ENCODE peak calls at places on chromosomes 4 and X, in four cellular contexts. T is upper lobe of left lung, H is transverse colon, Y is right lobe of liver. O is an unnamed sample. For H3K9me3, the result is how much of the 10 kb centered on the place peaks cover.

GRCh38 chrX:64394874-64395567 is at the start of gene MTMR8:
- DNase-seq in T (peak), H (peak), Y (peak), O (peak)

GRCh38 chrX:49079489-49080428 is at the start of gene WDR45:
- DNase-seq in Y (peak), H (peak), T (peak), O (peak)

GRCh38 chr4:55510685-55511084 is 36.0 kb downstream of the CLOCK start:
- DNase-seq in Y (no peak), H (no peak), T (no peak), O (no peak)

GRCh38 chr4:10108818-10109783 is 7.5 kb downstream of the WDR1 start:
- DNase-seq in H (peak), Y (no peak), T (no peak), O (no peak)

GRCh38 chr4:6071959-6072720 is 53.9 kb upstream of the C4orf50 start:
- DNase-seq in H (no peak), T (no peak), Y (peak), O (no peak)

GRCh38 chr4:67542076-67542475 is 3.2 kb downstream of the CENPC start:
- DNase-seq in Y (no peak), H (no peak), T (no peak), O (no peak)

GRCh38 chr4:88827442-88827841 is 129.8 kb upstream of the NAP1L5 start:
- DNase-seq in T (no peak), Y (no peak), H (no peak), O (no peak)

GRCh38 chrX:10360121-10360520 is 203.3 kb downstream of the CLCN4 start:
- DNase-seq in T (no peak), Y (no peak), H (no peak), O (no peak)

GRCh38 chr4:182219400-182219799 is 23.8 kb upstream of the TENM3 start:
- DNase-seq in T (no peak), Y (no peak), H (no peak), O (no peak)

GRCh38 chrX:108312938-108313337 is 125.3 kb downstream of the COL4A6 start:
- DNase-seq in Y (no peak), T (no peak), H (no peak), O (no peak)

GRCh38 chr4:153577053-153577452 is 107.0 kb upstream of the TLR2 start:
- DNase-seq in T (no peak), Y (no peak), H (peak), O (no peak)

GRCh38 chr4:73653695-73654106 is 33.5 kb upstream of the RASSF6 start:
- DNase-seq in T (no peak), H (peak), Y (peak), O (no peak)

GRCh38 chrX:119693032-119693995 is at the start of gene SEPTIN6:
- DNase-seq in T (peak), H (peak), Y (peak), O (peak)

GRCh38 chr4:19532120-19532848 is 719.4 kb upstream of the SLIT2 start:
- DNase-seq in T (no peak), H (no peak), Y (no peak), O (no peak)

GRCh38 chrX:130672214-130672613 is 230.8 kb downstream of the ENOX2 start:
- DNase-seq in T (peak), H (no peak), Y (no peak), O (no peak)

GRCh38 chrX:136766785-136767103 is 14.0 kb downstream of the ARHGEF6 start:
- DNase-seq in Y (no peak), T (no peak), H (no peak), O (no peak)

GRCh38 chrX:136768469-136769084 is 12.2 kb downstream of the ARHGEF6 start:
- DNase-seq in T (no peak), H (peak), Y (no peak), O (no peak)

GRCh38 chrX:136764206-136764605 is 16.5 kb downstream of the ARHGEF6 start:
- DNase-seq in T (no peak), H (no peak), Y (no peak), O (no peak)

GRCh38 chrX:136765957-136766356 is 14.8 kb downstream of the ARHGEF6 start:
- DNase-seq in T (no peak), Y (no peak), H (no peak), O (no peak)

DNA sequence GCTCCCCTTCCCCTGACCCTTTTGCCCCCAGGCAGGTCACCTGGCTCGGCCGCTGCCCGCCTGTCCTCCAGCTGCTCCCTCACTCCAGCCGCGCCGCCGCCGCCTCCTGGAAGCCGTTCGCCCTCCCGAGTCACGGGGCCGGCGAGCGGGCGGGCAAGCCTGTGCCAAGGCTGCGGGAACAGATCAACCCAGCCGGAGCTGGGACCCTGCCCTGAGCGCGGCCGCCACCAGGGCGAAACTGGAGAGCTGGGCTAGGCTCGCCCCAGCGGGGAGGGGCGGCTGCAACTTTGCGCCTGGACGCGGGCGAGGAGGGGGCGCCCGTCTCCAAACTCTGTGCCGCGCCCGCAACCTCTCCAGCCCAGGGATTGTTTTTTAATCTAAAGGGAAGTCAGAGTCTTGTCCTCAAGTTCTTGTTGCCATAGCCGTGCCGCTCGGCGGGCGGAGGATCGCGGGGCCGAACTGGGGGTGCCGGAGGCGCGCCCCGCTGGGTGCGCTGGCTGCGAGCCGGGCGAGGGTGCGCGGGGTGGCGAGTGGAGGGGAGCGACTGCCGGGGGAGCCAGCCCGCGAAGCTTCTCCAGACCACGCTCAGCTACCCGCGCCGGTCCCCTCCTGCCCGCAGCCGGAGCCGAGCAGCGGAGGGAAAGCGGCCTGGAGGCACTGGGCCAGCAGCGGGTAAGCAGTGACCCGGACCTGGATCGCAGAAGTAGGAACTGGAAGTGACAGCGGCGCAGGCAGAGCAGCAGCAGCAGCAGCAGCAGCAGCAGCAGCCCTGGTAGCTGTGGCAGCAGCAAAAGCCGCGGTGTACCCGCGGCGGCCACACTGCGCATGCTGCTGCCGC is 13.4 kb downstream of the ARHGEF6 start:
- DNase-seq in T (peak), Y (peak), H (peak), O (no peak)
- TF ChIP-seq POLR2A in T (no peak), Y (no peak), H (no peak), O (peak)

DNA sequence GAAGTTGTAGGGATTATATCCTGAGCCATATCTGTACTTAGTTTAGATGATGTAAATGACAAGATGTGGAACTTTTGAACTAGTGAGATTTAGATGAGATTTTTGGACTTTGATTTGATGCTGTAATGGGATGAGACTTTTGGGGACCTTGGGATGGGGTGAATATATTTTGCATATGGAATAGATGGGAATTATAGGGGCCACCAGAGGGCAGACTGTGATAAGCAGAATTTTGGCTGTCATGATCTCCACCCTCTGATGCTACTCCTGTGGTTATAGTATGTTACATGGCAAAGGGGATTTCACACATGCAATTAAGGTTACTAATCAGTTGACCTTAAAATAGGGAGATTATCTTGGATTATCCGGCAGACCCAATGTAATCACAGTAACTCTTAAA is 214.0 kb upstream of the NHS start:
- DNase-seq in Y (no peak), H (no peak), T (no peak), O (no peak)
- H3K9me3 ChIP-seq in Y (under half), H (under half), T (under half), O (under half)

GRCh38 chr4:13626492-13627184 is 887 bp downstream of the BOD1L1 start:
- DNase-seq in H (no peak), T (no peak), Y (no peak), O (no peak)

GRCh38 chr4:13633671-13634070 is 6.1 kb upstream of the BOD1L1 start:
- DNase-seq in T (no peak), H (no peak), Y (no peak), O (no peak)

GRCh38 chr4:13627185-13627605 is 330 bp downstream of the BOD1L1 start:
- DNase-seq in T (no peak), H (peak), Y (peak), O (no peak)

GRCh38 chr4:13627606-13628301 is at the start of gene BOD1L1:
- DNase-seq in Y (peak), T (peak), H (peak), O (peak)
- TF ChIP-seq POLR2A in Y (peak), T (peak), H (peak), O (peak)

GRCh38 chr4:107708225-107708624 is 11.8 kb downstream of the PAPSS1 start:
- DNase-seq in H (no peak), T (no peak), Y (no peak), O (no peak)
- H3K9me3 ChIP-seq in H (under half), T (under half), Y (under half), O (under half)

DNA sequence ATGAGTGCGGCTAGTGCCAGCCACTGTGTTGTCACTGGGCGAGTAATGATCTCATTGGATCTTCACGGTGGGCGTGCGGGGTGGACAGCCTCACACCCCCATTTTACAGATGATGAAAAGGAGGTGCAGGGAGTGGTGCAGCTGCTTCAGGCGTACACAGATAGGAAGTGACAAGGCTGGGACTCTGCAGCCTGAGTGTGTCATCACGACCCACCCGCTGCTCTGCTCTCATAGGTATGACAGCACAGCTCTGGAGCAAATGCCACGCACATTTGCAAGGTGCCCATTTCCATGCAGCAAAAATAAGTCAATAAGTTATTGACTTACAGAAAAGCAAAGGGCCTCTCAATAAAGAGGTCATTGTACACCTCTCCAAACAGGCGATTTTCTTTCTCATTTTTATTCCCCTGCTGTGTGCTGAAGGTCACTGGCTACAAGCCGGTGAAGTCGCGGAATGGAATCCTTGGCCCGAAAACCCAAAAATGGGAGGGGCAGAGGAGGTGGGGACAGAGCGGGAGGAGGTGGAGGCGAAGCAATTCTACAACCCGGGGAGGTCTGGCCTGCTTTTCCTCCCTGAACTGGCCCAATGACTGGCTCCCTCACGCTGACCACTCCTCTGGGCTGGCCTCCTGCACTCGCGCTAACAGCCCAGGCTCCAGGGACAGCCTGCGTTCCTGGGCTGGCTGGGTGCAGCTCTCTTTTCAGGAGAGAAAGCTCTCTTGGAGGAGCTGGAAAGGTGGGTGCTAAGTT is at the start of gene SOD3:
- DNase-seq in Y (peak), H (peak), T (peak), O (peak)
- TF ChIP-seq POLR2A in Y (peak), H (peak), T (peak), O (peak)

GRCh38 chrX:144681501-144681900 is 565.8 kb upstream of the SPANXN1 start:
- DNase-seq in T (no peak), H (no peak), Y (no peak), O (no peak)
- H3K9me3 ChIP-seq in T (under half), H (under half), Y (under half), O (under half)

GRCh38 chr4:3121596-3121995 is 47.1 kb downstream of the HTT start:
- DNase-seq in T (no peak), Y (no peak), H (no peak), O (no peak)

GRCh38 chr4:3123201-3123671 is 48.8 kb downstream of the HTT start:
- DNase-seq in H (no peak), T (no peak), Y (no peak), O (no peak)

GRCh38 chr4:3124070-3124767 is 49.7 kb downstream of the HTT start:
- DNase-seq in H (no peak), Y (no peak), T (no peak), O (no peak)

GRCh38 chr4:3121110-3121509 is 46.6 kb downstream of the HTT start:
- DNase-seq in H (no peak), T (peak), Y (no peak), O (no peak)

GRCh38 chr4:3122081-3122563 is 47.6 kb downstream of the HTT start:
- DNase-seq in T (no peak), H (no peak), Y (no peak), O (no peak)
- TF ChIP-seq POLR2A in T (no peak), H (no peak), Y (no peak), O (no peak)

GRCh38 chrX:82333575-82333974 is 1131.7 kb downstream of the SH3BGRL start:
- DNase-seq in T (no peak), Y (no peak), H (no peak), O (no peak)

GRCh38 chrX:82335772-82336171 is 1133.9 kb downstream of the SH3BGRL start:
- DNase-seq in Y (no peak), H (no peak), T (no peak), O (no peak)
- H3K9me3 ChIP-seq in Y (under half), H (under half), T (under half), O (under half)

DNA sequence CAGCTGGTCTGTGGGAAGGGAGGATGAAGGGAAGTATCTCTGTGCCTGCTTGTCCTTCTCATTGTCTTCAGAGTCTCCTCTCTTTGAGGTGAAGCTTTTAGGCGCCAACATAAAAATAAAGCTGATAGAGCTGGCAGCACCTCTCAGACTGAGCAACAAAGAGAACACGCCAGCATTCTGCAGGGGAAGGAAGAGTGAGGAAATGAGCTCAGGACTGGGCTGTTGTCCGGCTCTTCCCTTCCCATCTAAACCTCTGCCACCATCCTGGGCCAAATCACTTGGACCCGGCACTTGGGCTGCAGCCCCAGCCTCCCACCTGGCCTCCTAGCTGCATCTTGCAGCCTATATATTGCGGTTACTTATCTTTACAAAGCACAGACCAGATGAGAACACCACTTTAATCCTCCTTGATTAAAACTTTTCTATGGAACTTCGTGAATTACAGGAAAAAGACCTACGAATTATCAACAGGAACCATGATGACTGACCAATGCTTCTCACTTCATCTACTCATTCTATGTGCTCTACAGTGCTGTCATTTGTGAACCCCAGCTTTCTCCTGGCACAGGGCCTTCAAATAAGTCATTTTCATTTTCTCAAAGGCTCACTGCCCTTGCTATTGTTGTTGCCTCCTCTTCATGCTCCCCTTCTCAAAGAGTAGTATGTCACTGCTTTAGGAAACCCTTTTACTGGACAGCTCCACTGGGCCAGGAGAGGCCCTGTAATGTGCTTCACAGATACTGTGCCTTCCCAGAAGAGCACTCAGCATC is 476.5 kb upstream of the HS3ST1 start:
- DNase-seq in H (no peak), T (peak), Y (no peak), O (no peak)
- TF ChIP-seq POLR2A in H (no peak), T (no peak), Y (no peak), O (no peak)

DNA sequence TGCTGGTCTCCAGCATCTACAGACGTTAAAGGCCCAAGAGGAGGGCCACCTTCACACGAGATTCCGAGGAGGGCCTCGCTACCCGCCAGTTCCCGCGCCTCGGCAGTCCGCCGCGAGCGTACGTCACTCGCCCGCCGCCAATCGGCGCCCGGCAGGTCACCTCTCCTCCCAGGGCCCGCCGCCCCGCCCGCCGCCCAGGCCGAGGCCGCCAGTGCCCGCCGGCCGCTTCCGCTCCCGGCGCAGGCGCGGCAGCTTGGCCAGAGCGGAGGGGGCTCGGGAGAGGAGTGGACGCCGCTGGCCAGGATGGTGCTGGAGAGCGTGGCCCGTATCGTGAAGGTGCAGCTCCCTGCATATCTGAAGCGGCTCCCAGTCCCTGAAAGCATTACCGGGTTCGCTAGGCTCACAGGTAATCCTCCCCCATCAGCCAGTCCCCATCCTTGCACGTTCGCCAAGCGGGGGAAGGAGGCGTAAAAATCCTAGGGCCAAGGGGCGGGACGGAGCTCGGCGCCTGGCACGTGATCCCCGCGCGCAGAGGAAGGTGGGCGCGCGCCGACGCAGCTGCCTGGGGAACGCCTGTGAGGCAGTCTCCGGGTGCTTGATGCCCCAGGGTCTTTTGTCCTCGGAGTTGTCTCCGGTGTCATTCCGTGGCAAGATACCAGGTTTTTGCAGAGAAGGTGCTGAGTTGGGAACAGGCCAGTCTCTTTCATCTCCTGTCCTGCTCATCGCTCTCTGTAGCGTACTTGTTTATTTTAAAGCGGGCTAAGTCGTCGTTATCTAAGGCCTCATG is at the start of gene CISD2:
- DNase-seq in Y (peak), T (peak), H (peak), O (peak)
- H3K9me3 ChIP-seq in Y (under half), T (under half), H (under half), O (under half)